ENCODE peak calls at places on chromosome X, in ten cellular contexts. U, F, J, V, M, B, P, X, Z and S are unnamed samples.
A peak's percentile ranks its signal among the peaks of the same experiment; 100 is the strongest.

GRCh38 chrX:40897768-40898167 is 162.4 kb upstream of the MED14 start:
- DNase-seq in U (no peak), F (no peak), J (no peak), V (no peak), M (no peak), B (no peak), P (no peak), X (no peak), Z (no peak), S (no peak)

GRCh38 chrX:110852180-110852579 is 56.6 kb upstream of the CHRDL1 start:
- DNase-seq in U (no peak), F (no peak), J (no peak), V (no peak), M (no peak), B (no peak), P (peak; percentile 13), X (no peak), Z (no peak), S (no peak)

GRCh38 chrX:70030242-70030823 is 19.4 kb downstream of the AWAT2 start:
- DNase-seq in U (peak; percentile 16), F (peak; percentile 27), J (no peak), V (no peak), M (no peak), B (no peak), P (peak; percentile 74), X (no peak), Z (no peak), S (peak; percentile 64)

GRCh38 chrX:153793291-153793690 is 884 bp downstream of the IDH3G start:
- DNase-seq in U (no peak), F (no peak), J (no peak), V (no peak), M (no peak), B (no peak), P (peak; percentile 11), X (no peak), Z (no peak), S (no peak)

GRCh38 chrX:131262738-131263679 is 26.1 kb downstream of the IGSF1 start:
- DNase-seq in U (no peak), F (no peak), J (no peak), V (no peak), M (no peak), B (no peak), P (peak; percentile 62), X (no peak), Z (no peak), S (no peak)

GRCh38 chrX:139967300-139967699 is 2.0 kb upstream of the CXorf66 start:
- DNase-seq in U (no peak), F (no peak), J (no peak), V (no peak), M (no peak), B (no peak), P (peak; percentile 30), X (no peak), Z (no peak), S (no peak)

GRCh38 chrX:150813922-150814321 is 84.5 kb downstream of the CD99L2 start:
- DNase-seq in U (no peak), F (no peak), J (no peak), V (no peak), M (no peak), B (no peak), P (no peak), X (no peak), Z (no peak), S (no peak)

GRCh38 chrX:24676403-24677024 is 17.2 kb upstream of the POLA1 start:
- DNase-seq in U (no peak), F (peak; percentile 6), J (no peak), V (no peak), M (no peak), B (no peak), P (peak; percentile 21), X (no peak), Z (no peak), S (peak; percentile 16)

GRCh38 chrX:1667566-1667965 is 52.7 kb downstream of the ASMT start:
- DNase-seq in U (no peak), F (no peak), J (no peak), V (no peak), M (no peak), B (no peak), P (no peak), X (no peak), Z (no peak), S (no peak)

GRCh38 chrX:19673334-19674040 is 158.2 kb upstream of the MAP3K15 start:
- DNase-seq in U (peak; percentile 48), F (peak; percentile 24), J (no peak), V (no peak), M (no peak), B (no peak), P (peak; percentile 60), X (peak; percentile 56), Z (peak; percentile 58), S (no peak)

GRCh38 chrX:107742754-107743191 is 32.8 kb downstream of the TSC22D3 start:
- DNase-seq in U (no peak), F (no peak), J (no peak), V (no peak), M (no peak), B (no peak), P (no peak), X (no peak), Z (no peak), S (no peak)

GRCh38 chrX:31036895-31037294 is 34.9 kb downstream of the FTHL17 start:
- DNase-seq in U (peak; percentile 34), F (no peak), J (peak; percentile 0), V (no peak), M (no peak), B (no peak), P (peak; percentile 65), X (no peak), Z (peak; percentile 47), S (no peak)

GRCh38 chrX:40152173-40152705 is 54.5 kb upstream of the BCOR start:
- DNase-seq in U (peak; percentile 42), F (no peak), J (no peak), V (no peak), M (no peak), B (no peak), P (peak; percentile 11), X (no peak), Z (no peak), S (peak; percentile 36)

GRCh38 chrX:149302705-149303104 is 202.4 kb downstream of the IDS start:
- DNase-seq in U (no peak), F (no peak), J (no peak), V (no peak), M (no peak), B (no peak), P (no peak), X (no peak), Z (no peak), S (no peak)